ENCODE peak calls at places on chromosomes 7 and 10, in eight cellular contexts. T, P, O, F, K, H, R and B are unnamed samples.

GRCh38 chr10:33015798-33016547 is 57.9 kb upstream of the ITGB1 start:
- DNase-seq in T (peak; percentile 23), P (no peak), O (peak; percentile 88), F (no peak), K (peak; percentile 44), H (no peak), R (no peak), B (no peak)

GRCh38 chr10:132506711-132507466 is 30.7 kb upstream of the INPP5A start:
- DNase-seq in T (peak; percentile 59), P (no peak), O (peak; percentile 60), F (no peak), K (peak; percentile 11), H (peak; percentile 13), R (no peak), B (no peak)

GRCh38 chr7:32143271-32143670 is 73.1 kb upstream of the PDE1C start:
- DNase-seq in T (no peak), P (no peak), O (peak; percentile 54), F (no peak), K (no peak), H (no peak), R (no peak), B (no peak)

GRCh38 chr10:102170602-102171001 is 18.4 kb downstream of the NOLC1 start:
- DNase-seq in T (no peak), P (no peak), O (no peak), F (no peak), K (no peak), H (no peak), R (no peak), B (no peak)

GRCh38 chr7:37354661-37355131 is 94.0 kb downstream of the ELMO1 start:
- DNase-seq in T (peak; percentile 57), P (no peak), O (peak; percentile 8), F (no peak), K (no peak), H (no peak), R (peak; percentile 75), B (peak; percentile 93)

GRCh38 chr7:101728888-101729883 is 88.2 kb upstream of the CUX1 start:
- DNase-seq in T (peak; percentile 93), P (no peak), O (peak; percentile 99), F (no peak), K (no peak), H (peak; percentile 84), R (peak; percentile 30), B (peak; percentile 71)

GRCh38 chr10:31754803-31755624 is 173.6 kb downstream of the ARHGAP12 start:
- DNase-seq in T (no peak), P (no peak), O (no peak), F (no peak), K (peak; percentile 63), H (no peak), R (peak; percentile 39), B (no peak)

GRCh38 chr7:29408841-29409243 is 154.8 kb upstream of the PRR15 start:
- DNase-seq in T (peak; percentile 73), P (peak; percentile 91), O (peak; percentile 40), F (peak; percentile 64), K (peak; percentile 94), H (peak; percentile 51), R (no peak), B (no peak)

GRCh38 chr7:120794100-120794729 is 63.7 kb downstream of the TSPAN12 start:
- DNase-seq in T (peak; percentile 24), P (no peak), O (no peak), F (no peak), K (no peak), H (no peak), R (no peak), B (no peak)

GRCh38 chr10:103618575-103619423 is 125.3 kb downstream of the NEURL1 start:
- DNase-seq in T (peak; percentile 82), P (peak; percentile 69), O (peak; percentile 60), F (no peak), K (no peak), H (peak; percentile 59), R (peak; percentile 75), B (peak; percentile 87)

GRCh38 chr10:110843031-110843430 is 28.7 kb upstream of the PDCD4 start:
- DNase-seq in T (no peak), P (peak; percentile 44), O (no peak), F (peak; percentile 98), K (no peak), H (no peak), R (no peak), B (no peak)

GRCh38 chr7:156318426-156318825 is 322.1 kb upstream of the RNF32 start:
- DNase-seq in T (no peak), P (no peak), O (no peak), F (no peak), K (no peak), H (no peak), R (no peak), B (no peak)

GRCh38 chr7:114789942-114790341 is 132.0 kb upstream of the MDFIC start:
- DNase-seq in T (peak; percentile 82), P (no peak), O (peak; percentile 93), F (no peak), K (peak; percentile 68), H (no peak), R (no peak), B (no peak)

GRCh38 chr7:47572101-47572460 is 9.8 kb downstream of the TNS3 start:
- DNase-seq in T (no peak), P (no peak), O (peak; percentile 67), F (no peak), K (no peak), H (no peak), R (no peak), B (no peak)

DNA sequence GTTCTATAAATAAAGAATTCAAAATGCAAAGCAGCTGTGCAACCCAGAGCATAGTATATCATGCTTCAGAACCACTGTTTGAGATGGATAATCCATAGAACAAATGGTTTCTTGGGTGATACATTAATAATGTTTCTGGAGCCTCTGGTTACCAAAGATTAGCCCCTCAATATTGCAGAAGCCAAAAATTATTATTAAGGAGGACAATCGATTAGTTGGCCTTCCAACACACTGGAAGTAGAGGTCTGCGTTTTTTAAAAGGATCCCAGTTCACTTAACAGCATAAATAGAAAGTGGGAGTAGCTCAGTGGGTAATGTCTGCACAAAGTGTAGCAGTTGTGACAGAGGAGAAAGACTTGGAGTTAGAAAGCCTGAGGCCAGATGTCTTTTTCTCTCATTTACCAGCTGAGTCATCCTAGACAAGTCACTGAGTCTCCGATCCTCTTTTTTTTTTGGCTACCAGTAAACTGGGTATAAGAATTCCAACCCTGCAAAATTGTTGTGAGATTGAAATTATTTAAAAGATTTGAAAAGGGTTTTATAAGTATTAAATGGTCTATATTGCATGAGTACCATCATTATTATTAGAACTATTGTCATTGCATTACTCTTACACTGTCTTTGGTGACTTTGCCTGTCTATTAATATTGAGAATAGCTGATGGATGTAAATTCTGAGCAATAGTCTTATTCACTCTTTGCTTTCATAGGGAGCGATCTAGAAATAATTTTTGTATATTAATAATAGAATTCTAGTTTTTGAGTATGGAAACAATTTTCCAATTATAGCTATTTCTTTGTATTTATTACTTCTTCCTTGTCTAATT is 73.8 kb downstream of the ARID5B start:
- DNase-seq in T (peak; percentile 85), P (no peak), O (peak; percentile 80), F (peak; percentile 58), K (peak; percentile 97), H (no peak), R (no peak), B (no peak)
- H3K27ac ChIP-seq in T (peak overlapping the region; percentile 64), P (no peak overlapping the region), O (peak overlapping the region; percentile 22), F (peak overlapping the region; percentile 86), K (peak overlapping the region; percentile 1), H (peak overlapping the region; percentile 40), R (peak overlapping the region; percentile 74), B (no peak overlapping the region)

DNA sequence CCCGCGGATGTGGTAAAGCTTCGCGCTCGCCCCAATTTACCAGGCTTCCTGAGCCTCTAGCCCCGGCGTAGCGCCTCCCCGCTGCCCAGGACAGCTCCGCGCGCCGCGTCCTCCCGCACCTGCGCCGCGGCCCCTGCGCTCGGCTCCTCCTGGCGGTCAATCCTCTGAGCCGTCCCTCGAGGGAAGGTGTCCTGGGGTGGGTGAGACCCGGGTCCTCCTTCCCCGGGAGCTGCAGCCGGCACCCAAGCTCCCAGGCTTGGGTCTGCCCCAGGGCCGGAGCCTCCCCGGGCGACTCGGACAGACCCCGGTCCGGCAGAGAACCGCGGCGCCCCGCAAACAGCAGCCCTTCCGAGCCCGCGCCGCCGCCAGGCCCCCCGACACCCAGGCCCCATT is 512 bp downstream of the OSBPL3 start:
- DNase-seq in T (peak; percentile 68), P (peak; percentile 89), O (no peak), F (peak; percentile 89), K (peak; percentile 66), H (peak; percentile 78), R (peak; percentile 49), B (peak; percentile 86)
- H3K4me3 ChIP-seq in T (peak overlapping the region; percentile 73), P (peak overlapping the region; percentile 73), O (peak overlapping the region; percentile 75), F (peak overlapping the region; percentile 88), K (peak overlapping the region; percentile 72), H (peak overlapping the region; percentile 81), R (peak overlapping the region; percentile 76), B (peak overlapping the region; percentile 82)

DNA sequence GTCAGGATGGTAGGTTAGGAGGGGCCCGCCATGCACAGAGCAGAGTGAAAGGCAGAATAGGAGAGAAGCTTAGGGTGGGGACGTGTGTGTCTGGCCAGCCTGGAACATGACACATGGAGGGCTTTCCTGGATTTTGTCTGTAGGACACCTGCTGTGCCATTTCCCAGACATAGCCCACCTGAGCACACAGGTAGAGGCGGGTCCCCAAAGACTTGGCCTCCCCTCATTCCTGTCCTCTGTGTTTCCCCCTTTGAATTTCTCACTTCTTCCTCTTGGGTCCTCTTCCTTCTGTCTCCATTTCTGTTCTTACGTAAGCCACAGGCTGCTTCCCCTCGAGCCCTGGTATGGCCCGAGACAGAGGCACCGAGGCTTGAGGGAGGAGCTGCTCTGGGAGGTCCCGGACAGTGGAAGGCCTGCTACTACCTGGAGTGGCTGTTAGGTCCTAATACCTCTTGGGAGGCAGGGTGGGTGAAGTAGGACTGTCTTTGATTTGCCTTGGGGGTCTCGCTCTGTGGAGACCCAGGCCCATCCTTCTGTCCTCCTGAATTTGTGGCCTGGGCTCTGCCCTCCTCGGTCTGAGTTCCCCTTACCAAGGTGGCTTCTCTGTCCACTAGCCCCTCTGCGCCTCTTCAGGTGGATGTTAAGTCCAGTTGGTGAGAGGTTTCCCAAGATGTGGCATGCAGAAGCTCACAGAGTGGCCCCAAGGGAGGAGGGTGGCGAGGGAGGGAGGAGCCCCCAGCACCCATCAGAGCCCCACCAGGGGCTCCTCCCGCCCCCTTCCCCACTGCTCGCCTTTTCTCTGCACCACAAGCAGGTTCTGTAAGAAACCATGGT is 5.5 kb downstream of the ZNF775 start:
- DNase-seq in T (no peak), P (no peak), O (no peak), F (no peak), K (no peak), H (no peak), R (no peak), B (no peak)
- H3K4me1 ChIP-seq in T (peaks cover 11% of the 10 kb centered on the region), P (peaks cover 27% of the 10 kb centered on the region), O (peaks cover 11% of the 10 kb centered on the region), F (peaks cover 39% of the 10 kb centered on the region), K (peaks cover 9% of the 10 kb centered on the region), H (peaks cover 69% of the 10 kb centered on the region), R (peaks cover 32% of the 10 kb centered on the region), B (no peaks in the 10 kb centered on the region)

DNA sequence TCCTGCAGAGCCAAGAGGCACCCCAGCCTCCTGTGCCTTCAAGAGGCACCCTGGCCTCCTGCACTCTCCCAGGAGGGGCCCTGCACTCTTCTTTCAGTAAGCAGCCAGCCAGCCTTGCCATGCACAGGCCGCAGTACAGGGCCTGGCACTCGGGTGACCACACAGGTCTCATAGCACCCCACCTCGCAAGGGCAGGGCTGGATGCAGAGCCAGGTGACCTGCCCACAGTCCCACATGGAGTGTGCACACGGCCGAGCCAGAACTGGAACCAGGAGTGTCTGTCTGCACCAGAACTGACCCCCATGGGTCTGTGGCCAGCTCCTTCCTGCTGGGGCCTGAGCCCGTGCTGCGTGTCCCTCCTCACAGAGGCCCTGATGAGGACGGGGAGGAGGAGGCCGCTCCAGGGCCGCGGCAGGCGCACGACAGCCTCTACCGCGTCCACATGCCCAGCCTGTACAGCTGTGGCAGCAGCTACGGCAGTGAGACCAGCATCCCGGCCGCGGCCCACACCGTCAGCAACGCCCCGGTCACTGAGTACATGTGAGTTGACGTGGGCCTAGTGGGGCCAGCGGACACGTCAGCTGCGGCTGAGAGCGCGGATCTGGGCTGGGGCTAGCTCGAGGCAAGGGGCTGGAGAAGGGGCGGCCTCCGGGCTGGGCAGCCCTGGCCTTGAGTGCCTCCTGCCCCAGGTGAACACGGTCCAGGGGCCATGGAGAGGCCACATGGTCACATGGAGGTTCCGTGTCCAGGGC is 26.3 kb downstream of the TTYH3 start:
- DNase-seq in T (no peak), P (no peak), O (no peak), F (no peak), K (no peak), H (no peak), R (no peak), B (peak; percentile 55)
- H3K27ac ChIP-seq in T (no peak overlapping the region), P (no peak overlapping the region), O (no peak overlapping the region), F (no peak overlapping the region), K (no peak overlapping the region), H (no peak overlapping the region), R (no peak overlapping the region), B (no peak overlapping the region)